ENCODE peak calls at places on chromosome 14, in six cellular contexts. I is mammary epithelial cell, O is H1, Z is K562, M is GM23248, G is mesendoderm. J is an unnamed sample.
A peak's percentile ranks its signal among the peaks of the same experiment; 100 is the strongest.

GRCh38 chr14:89428556-89429196 is 11.6 kb upstream of the FOXN3 start:
- DNase-seq in Z (no peak), G (peak; percentile 52), I (peak; percentile 77), M (peak; percentile 46), O (no peak), J (no peak)

GRCh38 chr14:69288001-69288771 is 28.2 kb downstream of the GALNT16 start:
- DNase-seq in G (peak; percentile 25), I (no peak), M (peak; percentile 51), Z (peak; percentile 23), O (no peak), J (no peak)

GRCh38 chr14:94307410-94307992 is 14.4 kb upstream of the SERPINA10 start:
- DNase-seq in M (no peak), I (peak; percentile 30), Z (peak; percentile 9), G (peak; percentile 68), O (no peak), J (no peak)

GRCh38 chr14:21437063-21437901 is 18.6 kb downstream of the CHD8 start:
- DNase-seq in G (peak; percentile 100), O (peak; percentile 95), I (peak; percentile 98), Z (peak; percentile 97), M (peak; percentile 99), J (peak; percentile 93)

GRCh38 chr14:71465316-71465715 is 466.9 kb upstream of the RGS6 start:
- DNase-seq in G (no peak), O (no peak), M (peak; percentile 47), I (no peak), Z (no peak), J (no peak)

GRCh38 chr14:66003082-66003740 is 483.0 kb upstream of the CCDC196 start:
- DNase-seq in O (no peak), G (no peak), I (peak; percentile 67), M (no peak), Z (no peak), J (no peak)

GRCh38 chr14:42617005-42617404 is 1010.3 kb downstream of the LRFN5 start:
- DNase-seq in I (no peak), G (no peak), O (no peak), Z (no peak), M (no peak), J (no peak)

GRCh38 chr14:71620401-71620800 is 311.8 kb upstream of the RGS6 start:
- DNase-seq in M (peak; percentile 71), I (peak; percentile 46), G (no peak), O (no peak), Z (no peak), J (no peak)

GRCh38 chr14:90397401-90398314 is 829 bp downstream of the CALM1 start:
- DNase-seq in M (peak; percentile 80), Z (peak; percentile 63), G (peak; percentile 57), O (no peak), I (peak; percentile 46), J (peak; percentile 31)

GRCh38 chr14:56244138-56244789 is 126.1 kb downstream of the PELI2 start:
- DNase-seq in M (peak; percentile 91), Z (no peak), I (no peak), O (no peak), G (no peak), J (no peak)

GRCh38 chr14:101761881-101762529 is 496 bp downstream of the PPP2R5C start:
- DNase-seq in O (no peak), M (peak; percentile 68), Z (no peak), I (no peak), G (no peak), J (peak; percentile 8)

GRCh38 chr14:76768671-76769500 is 7.6 kb downstream of the VASH1 start:
- DNase-seq in Z (no peak), G (no peak), M (no peak), O (no peak), I (no peak), J (no peak)

GRCh38 chr14:77302926-77303325 is 17.8 kb downstream of the POMT2 start:
- DNase-seq in Z (peak; percentile 36), M (peak; percentile 80), O (no peak), G (peak; percentile 78), I (peak; percentile 80), J (no peak)

GRCh38 chr14:55028066-55028465 is 1.0 kb downstream of the SOCS4 start:
- DNase-seq in Z (no peak), I (no peak), M (peak; percentile 54), G (no peak), O (no peak), J (no peak)

GRCh38 chr14:79137836-79138235 is 967.7 kb downstream of the NRXN3 start:
- DNase-seq in O (no peak), I (no peak), M (no peak), Z (no peak), G (no peak), J (no peak)

GRCh38 chr14:60051690-60052324 is 39.9 kb upstream of the PCNX4 start:
- DNase-seq in I (no peak), O (no peak), Z (no peak), G (no peak), M (peak; percentile 54), J (no peak)

GRCh38 chr14:88842414-88842813 is 18.0 kb downstream of the TTC8 start:
- DNase-seq in M (no peak), Z (no peak), I (no peak), O (no peak), G (no peak), J (no peak)

GRCh38 chr14:101227611-101228594 is 324.4 kb upstream of the RTL1 start:
- DNase-seq in M (no peak), I (no peak), G (peak; percentile 40), Z (no peak), O (no peak), J (no peak)

GRCh38 chr14:79278798-79279644 is 932.3 kb downstream of the DIO2 start:
- DNase-seq in M (peak; percentile 78), Z (peak; percentile 2), O (peak; percentile 88), G (peak; percentile 97), I (peak; percentile 90), J (peak; percentile 87)

GRCh38 chr14:67409461-67409860 is 2.5 kb downstream of the PLEK2 start:
- DNase-seq in O (no peak), G (no peak), M (no peak), Z (no peak), I (peak; percentile 50), J (no peak)

GRCh38 chr14:103736546-103737431 is 21.2 kb downstream of the ZFYVE21 start:
- DNase-seq in G (no peak), O (no peak), I (no peak), Z (no peak), M (no peak), J (no peak)

GRCh38 chr14:33532581-33532980 is 418.3 kb downstream of the EGLN3 start:
- DNase-seq in I (no peak), G (no peak), O (no peak), Z (no peak), M (no peak), J (no peak)

GRCh38 chr14:60222820-60223219 is 26.2 kb upstream of the PPM1A start:
- DNase-seq in O (no peak), I (peak; percentile 7), M (no peak), Z (no peak), G (no peak), J (no peak)

GRCh38 chr14:73591690-73592448 is at the start of gene ACOT4:
- DNase-seq in Z (no peak), O (no peak), I (peak; percentile 14), M (peak; percentile 46), G (peak; percentile 27), J (no peak)

GRCh38 chr14:26598081-26598671 is 343 bp upstream of the NOVA1 start:
- DNase-seq in I (no peak), G (peak; percentile 97), Z (peak; percentile 16), O (peak; percentile 87), M (peak; percentile 82), J (no peak)

GRCh38 chr14:75906680-75907280 is 75.0 kb downstream of the TGFB3 start:
- DNase-seq in M (peak; percentile 80), G (peak; percentile 47), Z (peak; percentile 73), O (no peak), I (peak; percentile 33), J (peak; percentile 48)

DNA sequence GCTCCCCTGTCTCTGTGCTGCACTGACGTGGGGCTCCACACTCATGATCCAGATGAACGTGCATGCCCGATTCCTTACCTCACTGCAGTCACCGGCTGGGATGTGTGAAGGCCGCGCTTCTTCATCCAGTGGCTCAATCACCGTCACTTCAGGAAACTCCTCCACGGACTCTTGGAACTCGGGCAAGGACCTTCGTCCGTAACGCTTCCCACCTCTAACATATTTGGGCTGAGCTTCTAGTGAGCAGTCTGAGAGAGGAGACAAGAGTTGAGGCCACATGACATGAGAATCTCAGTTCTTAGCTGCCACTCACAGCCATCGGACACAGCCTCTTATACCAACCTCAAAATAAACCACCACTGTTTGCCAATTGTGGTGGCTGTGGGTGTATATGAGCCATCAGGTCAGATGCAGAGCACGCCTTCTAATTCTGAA is 38.3 kb downstream of the NIN start:
- DNase-seq in O (no peak), G (no peak), I (no peak), Z (no peak), M (no peak), J (no peak)
- H3K9ac ChIP-seq in O (no peak overlapping the region), G (no peak overlapping the region), I (no peak overlapping the region), Z (no peak overlapping the region), M (no peak overlapping the region), J (no peak overlapping the region)

GRCh38 chr14:95515080-95515489 is 1.4 kb downstream of the SYNE3 start:
- DNase-seq in G (no peak), M (peak; percentile 60), I (no peak), O (no peak), Z (no peak), J (peak; percentile 52)

GRCh38 chr14:95518045-95518751 is 1.7 kb upstream of the SYNE3 start:
- DNase-seq in G (no peak), O (no peak), I (no peak), Z (no peak), M (peak; percentile 42), J (peak; percentile 61)

GRCh38 chr14:95515523-95516517 is 630 bp downstream of the SYNE3 start:
- DNase-seq in I (peak; percentile 62), M (peak; percentile 73), Z (peak; percentile 71), G (peak; percentile 79), O (no peak), J (peak; percentile 88)

GRCh38 chr14:95514131-95515079 is 2.0 kb downstream of the SYNE3 start:
- DNase-seq in Z (no peak), O (no peak), I (peak; percentile 75), M (no peak), G (peak; percentile 92), J (peak; percentile 45)

GRCh38 chr14:95516554-95517209 is at the start of gene SYNE3:
- DNase-seq in O (no peak), M (peak; percentile 62), I (no peak), Z (no peak), G (no peak), J (peak; percentile 59)
- H3K79me2 ChIP-seq in O (no peaks in the 10 kb centered on the region), M (no peaks in the 10 kb centered on the region), I (peaks cover 7% of the 10 kb centered on the region), Z (no peaks in the 10 kb centered on the region), G (no peaks in the 10 kb centered on the region), J (peaks cover 39% of the 10 kb centered on the region)

GRCh38 chr14:49089078-49089477 is 497.1 kb downstream of the RPS29 start:
- DNase-seq in I (no peak), Z (no peak), G (no peak), M (no peak), O (no peak), J (no peak)
- H3K4me1 ChIP-seq in I (no peaks in the 10 kb centered on the region), Z (no peaks in the 10 kb centered on the region), G (no peaks in the 10 kb centered on the region), M (no peaks in the 10 kb centered on the region), O (no peaks in the 10 kb centered on the region), J (no peaks in the 10 kb centered on the region)

GRCh38 chr14:28361486-28361885 is 405.1 kb upstream of the FOXG1 start:
- DNase-seq in O (no peak), Z (no peak), M (no peak), I (no peak), G (peak; percentile 8), J (no peak)

DNA sequence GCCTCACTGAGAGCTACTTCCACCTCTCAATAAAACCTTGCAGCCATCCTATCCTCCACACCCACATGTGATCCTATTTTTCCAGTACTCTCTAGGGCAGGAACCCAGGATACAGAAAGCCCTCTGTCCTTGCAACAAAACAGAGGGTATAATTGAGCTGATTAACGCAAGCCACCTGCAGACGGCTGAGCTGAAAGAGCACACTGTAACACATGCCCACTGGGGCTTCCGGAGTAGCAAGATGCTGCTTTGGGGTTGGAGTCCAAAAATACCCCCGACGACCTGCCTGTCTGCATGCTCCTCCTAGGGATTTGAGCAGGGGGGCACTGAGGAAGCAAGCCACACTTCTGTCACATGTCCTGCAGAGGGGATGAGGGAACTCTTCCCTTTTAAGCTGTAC is 401.1 kb upstream of the FOXG1 start:
- DNase-seq in M (no peak), I (no peak), G (no peak), Z (no peak), O (no peak), J (no peak)
- H3K9ac ChIP-seq in M (no peak overlapping the region), I (no peak overlapping the region), G (no peak overlapping the region), Z (no peak overlapping the region), O (no peak overlapping the region), J (no peak overlapping the region)